ENCODE peak calls at places on chromosomes 13 and 19, in five cellular contexts. Q is AG09319, V is NCI-H2029, W is myocyte, F is heart right ventricle. U is an unnamed sample.
A peak's percentile ranks its signal among the peaks of the same experiment; 100 is the strongest.

GRCh38 chr13:100808330-100808729 is 133.7 kb upstream of the TMTC4 start:
- DNase-seq in W (no peak), V (no peak), F (no peak), Q (no peak), U (no peak)

GRCh38 chr19:5125797-5126497 is 157.0 kb downstream of the KDM4B start:
- DNase-seq in W (no peak), Q (no peak), F (no peak), V (no peak), U (no peak)

GRCh38 chr19:2575734-2576481 is 100.0 kb downstream of the GADD45B start:
- DNase-seq in W (peak; percentile 72), Q (peak; percentile 78), F (peak; percentile 71), V (no peak), U (no peak)

GRCh38 chr13:107322228-107322627 is 754.3 kb upstream of the ARGLU1 start:
- DNase-seq in F (no peak), Q (no peak), W (no peak), V (no peak), U (no peak)

GRCh38 chr19:806815-807421 is 9.7 kb downstream of the PTBP1 start:
- DNase-seq in V (no peak), Q (no peak), W (no peak), F (no peak), U (no peak)

GRCh38 chr13:66948910-66949309 is 281.2 kb downstream of the PCDH9 start:
- DNase-seq in Q (no peak), W (no peak), F (no peak), V (no peak), U (no peak)

GRCh38 chr19:7869453-7869909 is 4.7 kb downstream of the PRR36 start:
- DNase-seq in W (no peak), F (peak; percentile 30), V (no peak), Q (no peak), U (no peak)

GRCh38 chr13:44231786-44232516 is 141.7 kb upstream of the SERP2 start:
- DNase-seq in Q (peak; percentile 84), F (no peak), W (peak; percentile 60), V (peak; percentile 74), U (no peak)

GRCh38 chr13:44739539-44739938 is 163.4 kb upstream of the TSC22D1 start:
- DNase-seq in Q (no peak), F (no peak), W (no peak), V (no peak), U (no peak)

GRCh38 chr13:85367887-85368286 is 431.3 kb downstream of the SLITRK6 start:
- DNase-seq in W (peak; percentile 1), Q (no peak), V (no peak), F (no peak), U (no peak)

GRCh38 chr13:35930665-35931631 is 200.2 kb downstream of the DCLK1 start:
- DNase-seq in V (no peak), F (no peak), W (no peak), Q (no peak), U (no peak)

GRCh38 chr19:10398819-10399218 is 4.5 kb downstream of the CDC37 start:
- DNase-seq in Q (no peak), W (no peak), V (no peak), F (no peak), U (no peak)

GRCh38 chr19:42403586-42403985 is 13.5 kb upstream of the CNFN start:
- DNase-seq in V (no peak), Q (no peak), F (no peak), W (no peak), U (no peak)

GRCh38 chr13:27131906-27132305 is 39.7 kb downstream of the USP12 start:
- DNase-seq in F (no peak), W (no peak), Q (no peak), V (no peak), U (no peak)

GRCh38 chr13:72062566-72062965 is 195.6 kb upstream of the DACH1 start:
- DNase-seq in Q (no peak), F (no peak), W (peak; percentile 11), V (no peak), U (no peak)

GRCh38 chr19:13029893-13030292 is 34.6 kb downstream of the NFIX start:
- DNase-seq in F (no peak), W (no peak), V (no peak), Q (no peak), U (no peak)

GRCh38 chr19:38706792-38707511 is 37.3 kb downstream of the CAPN12 start:
- DNase-seq in F (no peak), Q (no peak), W (no peak), V (no peak), U (no peak)

U was measured in Panc1.